ENCODE peak calls at places on chromosomes 13 and 19, in five cellular contexts. S, Z, R, X and P are unnamed samples.

GRCh38 chr19:47186337-47187022 is 44.5 kb downstream of the BBC3 start:
- DNase-seq in S (no peak), Z (no peak), R (peak), X (peak), P (peak)

GRCh38 chr19:21328402-21328801 is 808 bp downstream of the ZNF708 start:
- DNase-seq in S (peak), Z (peak), R (no peak), X (no peak), P (no peak)

GRCh38 chr13:75679459-75679858 is 43.3 kb downstream of the LMO7 start:
- DNase-seq in S (no peak), Z (no peak), R (no peak), X (no peak), P (no peak)

GRCh38 chr13:45466359-45466758 is 1.6 kb downstream of the COG3 start:
- DNase-seq in S (no peak), Z (no peak), R (no peak), X (no peak), P (no peak)

GRCh38 chr19:10110076-10110971 is 1.2 kb upstream of the P2RY11 start:
- DNase-seq in S (no peak), Z (no peak), R (no peak), X (no peak), P (no peak)

GRCh38 chr13:110767476-110767875 is 54.0 kb downstream of the ING1 start:
- DNase-seq in S (no peak), Z (no peak), R (no peak), X (no peak), P (no peak)

GRCh38 chr13:100128373-100128772 is 39.5 kb downstream of the PCCA start:
- DNase-seq in S (peak), Z (no peak), R (no peak), X (no peak), P (no peak)

GRCh38 chr13:74975122-74975521 is 506.8 kb downstream of the TBC1D4 start:
- DNase-seq in S (no peak), Z (no peak), R (no peak), X (no peak), P (no peak)

GRCh38 chr19:23346696-23347095 is 48.6 kb downstream of the ZNF91 start:
- DNase-seq in S (no peak), Z (no peak), R (no peak), X (no peak), P (no peak)

GRCh38 chr13:48505597-48506091 is 27.2 kb downstream of the RCBTB2 start:
- DNase-seq in S (no peak), Z (no peak), R (peak), X (no peak), P (peak)

GRCh38 chr19:14477417-14478112 is 2.4 kb upstream of the PTGER1 start:
- DNase-seq in S (no peak), Z (peak), R (no peak), X (no peak), P (no peak)

GRCh38 chr13:112885782-112886268 is 83.2 kb upstream of the MCF2L start:
- DNase-seq in S (peak), Z (peak), R (no peak), X (no peak), P (no peak)

GRCh38 chr19:58554494-58555368 is at the start of gene CHMP2A:
- DNase-seq in S (peak), Z (peak), R (peak), X (peak), P (peak)

GRCh38 chr13:62702502-62702901 is 1286.9 kb upstream of the PCDH20 start:
- DNase-seq in S (no peak), Z (no peak), R (no peak), X (no peak), P (no peak)

GRCh38 chr19:778910-779653 is 18.2 kb upstream of the PTBP1 start:
- DNase-seq in S (peak), Z (peak), R (no peak), X (no peak), P (no peak)

GRCh38 chr19:7368456-7368855 is 19.7 kb downstream of the ARHGEF18 start:
- DNase-seq in S (no peak), Z (peak), R (no peak), X (no peak), P (no peak)

GRCh38 chr13:99968521-99969367 is 2.8 kb downstream of the ZIC5 start:
- DNase-seq in S (no peak), Z (no peak), R (no peak), X (no peak), P (peak)

GRCh38 chr13:74741732-74742131 is 607.5 kb upstream of the KLF12 start:
- DNase-seq in S (no peak), Z (no peak), R (no peak), X (no peak), P (no peak)

GRCh38 chr19:55253842-55254624 is 4.8 kb downstream of the PPP6R1 start:
- DNase-seq in S (no peak), Z (no peak), R (no peak), X (no peak), P (peak)

GRCh38 chr19:1079566-1080111 is 12.7 kb downstream of the ARHGAP45 start:
- DNase-seq in S (no peak), Z (no peak), R (no peak), X (no peak), P (no peak)

GRCh38 chr19:33424181-33424580 is 50.7 kb downstream of the CEBPG start:
- DNase-seq in S (no peak), Z (no peak), R (no peak), X (no peak), P (no peak)

GRCh38 chr13:26872444-26873173 is 112.0 kb upstream of the GPR12 start:
- DNase-seq in S (peak), Z (peak), R (peak), X (no peak), P (peak)

GRCh38 chr19:39038098-39038497 is 5.7 kb upstream of the FBXO27 start:
- DNase-seq in S (peak), Z (peak), R (no peak), X (no peak), P (no peak)

GRCh38 chr13:94595006-94595942 is 678 bp downstream of the TGDS start:
- DNase-seq in S (peak), Z (peak), R (peak), X (no peak), P (no peak)

GRCh38 chr19:50759886-50760285 is 10.4 kb upstream of the GPR32 start:
- DNase-seq in S (peak), Z (peak), R (no peak), X (no peak), P (no peak)

GRCh38 chr13:39631307-39631706 is 24.2 kb upstream of the COG6 start:
- DNase-seq in S (no peak), Z (no peak), R (no peak), X (no peak), P (no peak)

GRCh38 chr19:16373989-16374388 is 49.4 kb downstream of the KLF2 start:
- DNase-seq in S (no peak), Z (no peak), R (no peak), X (no peak), P (no peak)

GRCh38 chr13:28849441-28849840 is 29.3 kb downstream of the MTUS2 start:
- DNase-seq in S (no peak), Z (no peak), R (no peak), X (no peak), P (no peak)

GRCh38 chr19:3163230-3163886 is 15.2 kb upstream of the S1PR4 start:
- DNase-seq in S (peak), Z (peak), R (peak), X (peak), P (peak)

GRCh38 chr13:21481359-21481758 is 22.3 kb upstream of the ZDHHC20 start:
- DNase-seq in S (no peak), Z (no peak), R (no peak), X (no peak), P (no peak)

GRCh38 chr19:17933414-17934129 is 757 bp downstream of the CCDC124 start:
- DNase-seq in S (peak), Z (peak), R (no peak), X (no peak), P (peak)

GRCh38 chr13:25222740-25223139 is 50.7 kb upstream of the AMER2 start:
- DNase-seq in S (no peak), Z (no peak), R (no peak), X (no peak), P (no peak)

GRCh38 chr19:41205995-41206394 is 13.0 kb downstream of the CYP2S1 start:
- DNase-seq in S (peak), Z (no peak), R (no peak), X (no peak), P (no peak)

GRCh38 chr13:75635621-75636338 is at the start of gene LMO7:
- DNase-seq in S (peak), Z (peak), R (peak), X (peak), P (peak)

GRCh38 chr13:26985285-26985878 is 186.2 kb downstream of the USP12 start:
- DNase-seq in S (peak), Z (peak), R (peak), X (peak), P (peak)